ENCODE peak calls at places on chromosomes 11 and 22, in six cellular contexts. T, A, N, F, E and X are unnamed samples.

GRCh38 chr11:17767301-17767885 is 32.8 kb downstream of the KCNC1 start:
- DNase-seq in F (no peak), A (no peak), N (no peak), E (no peak), T (no peak), X (peak)

GRCh38 chr22:28711820-28712777 is 29.5 kb downstream of the CHEK2 start:
- DNase-seq in N (no peak), T (no peak), A (no peak), F (no peak), E (no peak), X (no peak)

GRCh38 chr11:123145220-123145619 is 49.8 kb downstream of the CLMP start:
- DNase-seq in F (no peak), E (no peak), N (no peak), A (no peak), T (peak), X (peak)

GRCh38 chr11:68903631-68904457 is at the start of the genes IGHMBP2 and MRPL21:
- DNase-seq in N (peak), E (peak), F (peak), T (peak), A (peak), X (peak)

GRCh38 chr22:46110215-46110614 is 40.1 kb upstream of the PPARA start:
- DNase-seq in A (peak), F (no peak), E (no peak), N (no peak), T (peak), X (no peak)

GRCh38 chr11:13775471-13775870 is 107.0 kb downstream of the FAR1 start:
- DNase-seq in T (no peak), F (no peak), A (no peak), E (no peak), N (no peak), X (no peak)

GRCh38 chr11:45159781-45160365 is 13.4 kb downstream of the PRDM11 start:
- DNase-seq in F (no peak), T (no peak), N (no peak), A (no peak), E (no peak), X (peak)

GRCh38 chr11:134333312-134333711 is 1.5 kb downstream of the GLB1L2 start:
- DNase-seq in A (no peak), E (no peak), T (no peak), N (no peak), F (no peak), X (no peak)

GRCh38 chr11:2807801-2808241 is 77.8 kb downstream of the CDKN1C start:
- DNase-seq in E (no peak), A (no peak), F (no peak), N (peak), T (no peak), X (peak)

GRCh38 chr11:60970369-60970774 is 1.1 kb upstream of the CD6 start:
- DNase-seq in E (peak), A (peak), N (no peak), T (peak), F (no peak), X (peak)

GRCh38 chr11:84993386-84993785 is 633.8 kb downstream of the DLG2 start:
- DNase-seq in F (no peak), N (no peak), T (peak), E (peak), A (peak), X (no peak)

GRCh38 chr11:46894961-46895360 is 23.4 kb downstream of the LRP4 start:
- DNase-seq in N (no peak), T (no peak), F (no peak), A (no peak), E (no peak), X (no peak)

GRCh38 chr22:45481661-45482060 is 21.0 kb upstream of the FBLN1 start:
- DNase-seq in N (no peak), T (no peak), A (no peak), E (no peak), F (no peak), X (no peak)

GRCh38 chr11:113574171-113574570 is 99.0 kb upstream of the DRD2 start:
- DNase-seq in E (peak), A (no peak), T (no peak), N (no peak), F (no peak), X (no peak)

GRCh38 chr11:129315781-129316579 is 59.7 kb upstream of the BARX2 start:
- DNase-seq in N (no peak), T (peak), A (no peak), E (peak), F (no peak), X (peak)

GRCh38 chr11:35344990-35345655 is 74.2 kb downstream of the SLC1A2 start:
- DNase-seq in F (no peak), N (no peak), T (no peak), A (peak), E (no peak), X (no peak)

GRCh38 chr11:118353084-118353710 is 6.2 kb upstream of the UBE4A start:
- DNase-seq in T (no peak), F (no peak), A (peak), N (no peak), E (no peak), X (no peak)

GRCh38 chr11:72829178-72829577 is 15.0 kb downstream of the ATG16L2 start:
- DNase-seq in E (no peak), A (no peak), N (no peak), T (no peak), F (no peak), X (no peak)
- TF ChIP-seq CTCF in E (no peak), A (no peak), N (no peak), T (no peak), F (no peak), X (no peak)

GRCh38 chr11:106017088-106017487 is 5.0 kb downstream of the MSANTD4 start:
- DNase-seq in T (no peak), F (no peak), E (no peak), N (no peak), A (no peak), X (no peak)

GRCh38 chr11:106021181-106021966 is 666 bp downstream of the MSANTD4 start:
- DNase-seq in F (no peak), N (no peak), A (no peak), E (no peak), T (no peak), X (no peak)

GRCh38 chr11:106022795-106023275 is 795 bp upstream of the MSANTD4 start:
- DNase-seq in N (no peak), F (no peak), T (no peak), A (no peak), E (no peak), X (no peak)

GRCh38 chr11:106021967-106022794 is at the start of gene MSANTD4:
- DNase-seq in N (peak), F (peak), T (peak), E (peak), A (peak), X (peak)
- TF ChIP-seq CTCF in N (no peak), F (no peak), T (no peak), E (no peak), A (no peak), X (no peak)

GRCh38 chr22:22720201-22720723 is 75.8 kb downstream of the GGTLC2 start:
- DNase-seq in A (peak), N (no peak), T (peak), F (no peak), E (peak), X (no peak)
- TF ChIP-seq CTCF in A (peak), N (peak), T (peak), F (peak), E (peak), X (no peak)

GRCh38 chr11:15196704-15197103 is 82.0 kb downstream of the INSC start:
- DNase-seq in T (no peak), E (no peak), A (no peak), N (no peak), F (no peak), X (no peak)

GRCh38 chr11:15195454-15196200 is 80.9 kb downstream of the INSC start:
- DNase-seq in A (no peak), E (no peak), F (no peak), N (no peak), T (no peak), X (peak)

GRCh38 chr11:15198284-15198683 is 83.6 kb downstream of the INSC start:
- DNase-seq in E (no peak), F (no peak), N (no peak), A (no peak), T (no peak), X (no peak)

GRCh38 chr11:15199693-15200092 is 85.0 kb downstream of the INSC start:
- DNase-seq in A (no peak), E (no peak), N (no peak), F (no peak), T (no peak), X (peak)

GRCh38 chr11:15197696-15198095 is 83.0 kb downstream of the INSC start:
- DNase-seq in F (no peak), E (no peak), T (no peak), N (no peak), A (no peak), X (no peak)
- TF ChIP-seq CTCF in F (no peak), E (no peak), T (no peak), N (no peak), A (no peak), X (no peak)

GRCh38 chr11:75333807-75334140 is 17.7 kb downstream of the ARRB1 start:
- DNase-seq in N (no peak), E (no peak), T (no peak), F (no peak), A (no peak), X (no peak)

GRCh38 chr11:75333022-75333806 is 18.2 kb downstream of the ARRB1 start:
- DNase-seq in F (no peak), A (no peak), E (no peak), N (no peak), T (no peak), X (no peak)

GRCh38 chr11:75334976-75335375 is 16.5 kb downstream of the ARRB1 start:
- DNase-seq in E (peak), A (no peak), T (no peak), F (no peak), N (no peak), X (no peak)

GRCh38 chr11:75337195-75337654 is 14.2 kb downstream of the ARRB1 start:
- DNase-seq in T (no peak), N (no peak), E (no peak), A (no peak), F (no peak), X (no peak)

GRCh38 chr11:75334402-75334891 is 17.0 kb downstream of the ARRB1 start:
- DNase-seq in F (no peak), A (no peak), N (no peak), E (no peak), T (no peak), X (no peak)
- TF ChIP-seq CTCF in F (no peak), A (no peak), N (no peak), E (no peak), T (no peak), X (no peak)